ENCODE peak calls at places on chromosomes 3 and 15, in six cellular contexts. O is NCI-H1092 treated with DMSO at 0.1 percent for 48 hours; A is cardiac muscle cell; X is MCF 10A; U is NCI-H748 treated with DMSO at 0.1 percent for 48 hours; Z is activated CD4-positive, alpha-beta T cell treated with anti-CD3 and anti-CD28 coated beads for 24 hours. N is an unnamed sample.

GRCh38 chr3:173617490-173617889 is 219.9 kb downstream of the NLGN1 start:
- DNase-seq in X (peak), O (peak), Z (no peak), U (no peak), A (no peak), N (no peak)

GRCh38 chr15:45249125-45249780 is 2.8 kb upstream of the SLC28A2 start:
- DNase-seq in X (no peak), A (no peak), O (no peak), Z (no peak), U (no peak), N (no peak)

GRCh38 chr3:67804545-67804944 is 150.1 kb upstream of the SUCLG2 start:
- DNase-seq in Z (no peak), A (no peak), U (no peak), O (no peak), X (no peak), N (no peak)

GRCh38 chr15:47820780-47821319 is 103.5 kb downstream of the SEMA6D start:
- DNase-seq in Z (no peak), A (peak), X (peak), U (no peak), O (no peak), N (no peak)

GRCh38 chr3:134008630-134009156 is 21.0 kb downstream of the SLCO2A1 start:
- DNase-seq in U (no peak), A (peak), O (no peak), Z (no peak), X (peak), N (no peak)

GRCh38 chr3:14801668-14802067 is 17.1 kb upstream of the FGD5 start:
- DNase-seq in O (no peak), Z (no peak), A (no peak), X (no peak), U (no peak), N (no peak)

GRCh38 chr15:59976480-59976879 is 27.6 kb upstream of the FOXB1 start:
- DNase-seq in Z (no peak), X (no peak), U (no peak), A (no peak), O (no peak), N (no peak)

GRCh38 chr15:39643747-39644520 is 63.1 kb downstream of the THBS1 start:
- DNase-seq in O (no peak), A (no peak), U (no peak), Z (no peak), X (no peak), N (no peak)

GRCh38 chr15:88703533-88703932 is 64.7 kb downstream of the ISG20 start:
- DNase-seq in Z (no peak), A (no peak), X (no peak), O (no peak), U (no peak), N (no peak)

GRCh38 chr3:126835472-126836219 is 131.6 kb downstream of the CHCHD6 start:
- DNase-seq in X (peak), A (peak), U (no peak), O (no peak), Z (no peak), N (no peak)

GRCh38 chr3:21509706-21510105 is 241.3 kb downstream of the ZNF385D start:
- DNase-seq in U (no peak), A (peak), X (peak), O (no peak), Z (no peak), N (no peak)

GRCh38 chr3:31181661-31182060 is 287.2 kb upstream of the GADL1 start:
- DNase-seq in O (no peak), A (no peak), Z (no peak), X (no peak), U (no peak), N (no peak)

GRCh38 chr15:68676011-68676605 is 97.3 kb downstream of the CORO2B start:
- DNase-seq in U (no peak), X (no peak), A (no peak), Z (no peak), O (no peak), N (no peak)

GRCh38 chr3:52017467-52018065 is 21.9 kb upstream of the RPL29 start:
- DNase-seq in Z (no peak), O (no peak), A (no peak), U (no peak), X (no peak), N (no peak)

GRCh38 chr3:61872077-61872706 is 310.8 kb downstream of the PTPRG start:
- DNase-seq in A (peak), Z (no peak), O (no peak), U (peak), X (no peak), N (no peak)

GRCh38 chr3:108171095-108171494 is 51.1 kb downstream of the IFT57 start:
- DNase-seq in U (peak), O (no peak), A (no peak), X (no peak), Z (no peak), N (no peak)

GRCh38 chr3:10253731-10254130 is 5.5 kb downstream of the TATDN2 start:
- DNase-seq in U (no peak), Z (no peak), A (no peak), X (no peak), O (no peak), N (no peak)

GRCh38 chr15:52463638-52464037 is 65.0 kb downstream of the MYO5A start:
- DNase-seq in Z (no peak), X (peak), A (peak), U (no peak), O (no peak), N (no peak)

GRCh38 chr3:185157347-185157746 is 4.5 kb upstream of the C3orf70 start:
- DNase-seq in Z (no peak), O (no peak), A (no peak), U (no peak), X (no peak), N (no peak)

GRCh38 chr15:101542306-101543025 is 53.0 kb upstream of the PCSK6 start:
- DNase-seq in Z (no peak), O (no peak), A (no peak), U (no peak), X (no peak), N (no peak)

GRCh38 chr3:125351152-125351551 is 24.0 kb downstream of the ZNF148 start:
- DNase-seq in X (no peak), Z (no peak), A (no peak), O (no peak), U (no peak), N (no peak)

GRCh38 chr3:118472586-118472985 is 562.1 kb downstream of the IGSF11 start:
- DNase-seq in X (peak), O (no peak), A (peak), U (no peak), Z (no peak), N (no peak)

GRCh38 chr3:114179575-114179974 is 723 bp upstream of the DRD3 start:
- DNase-seq in X (peak), U (no peak), A (peak), O (peak), Z (no peak), N (no peak)

GRCh38 chr3:113065336-113065735 is 74.6 kb downstream of the GTPBP8 start:
- DNase-seq in U (no peak), Z (no peak), X (no peak), O (no peak), A (peak), N (no peak)

GRCh38 chr3:73037369-73037699 is 24.1 kb upstream of the EBLN2 start:
- DNase-seq in A (peak), X (no peak), O (no peak), Z (no peak), U (no peak), N (no peak)

GRCh38 chr3:148896062-148896461 is 31.0 kb downstream of the CPA3 start:
- DNase-seq in O (no peak), A (no peak), X (no peak), U (no peak), Z (no peak), N (no peak)

GRCh38 chr3:65412591-65412990 is 626.1 kb downstream of the MAGI1 start:
- DNase-seq in O (peak), U (no peak), A (no peak), X (peak), Z (no peak), N (no peak)

GRCh38 chr3:18443670-18444596 is 18.8 kb upstream of the SATB1 start:
- DNase-seq in O (peak), A (peak), Z (peak), X (no peak), U (peak), N (no peak)

GRCh38 chr3:193974147-193974546 is 161.8 kb upstream of the HES1 start:
- DNase-seq in U (no peak), X (no peak), O (no peak), A (peak), Z (no peak), N (no peak)